ENCODE peak calls at places on chromosomes 16 and 17, in six cellular contexts. D is Panc1; V is DND-41; O is fibroblast of lung; A is testis; G is CD8-positive, alpha-beta T cell. Y is an unnamed sample.

GRCh38 chr16:59259074-59259963 is 525.2 kb upstream of the GOT2 start:
- DNase-seq in A (no peak), D (no peak), V (peak; percentile 79), G (peak; percentile 14), O (no peak), Y (no peak)

GRCh38 chr17:74199306-74200092 is 4.0 kb upstream of the RPL38 start:
- DNase-seq in A (peak; percentile 78), G (peak; percentile 65), V (peak; percentile 32), D (no peak), O (peak; percentile 46), Y (peak; percentile 68)

GRCh38 chr17:73028311-73028755 is 64.2 kb downstream of the SLC39A11 start:
- DNase-seq in G (no peak), V (no peak), D (no peak), A (no peak), O (peak; percentile 96), Y (no peak)

GRCh38 chr17:14006249-14006942 is 62.9 kb upstream of the COX10 start:
- DNase-seq in O (no peak), D (no peak), A (no peak), V (no peak), G (no peak), Y (no peak)

GRCh38 chr16:1319041-1319440 is 9.6 kb downstream of the UBE2I start:
- DNase-seq in G (no peak), V (no peak), O (no peak), A (no peak), D (no peak), Y (no peak)

GRCh38 chr17:50280801-50281441 is 6.7 kb downstream of the TMEM92 start:
- DNase-seq in O (no peak), V (no peak), A (no peak), G (no peak), D (no peak), Y (no peak)

GRCh38 chr17:26962255-26963162 is 331.4 kb upstream of the WSB1 start:
- DNase-seq in D (no peak), G (no peak), A (peak; percentile 23), V (no peak), O (no peak), Y (no peak)

GRCh38 chr16:70772493-70772892 is 28.5 kb downstream of the VAC14 start:
- DNase-seq in A (no peak), V (no peak), G (no peak), D (no peak), O (peak; percentile 30), Y (no peak)

GRCh38 chr16:56047307-56048234 is 143.7 kb upstream of the GNAO1 start:
- DNase-seq in O (no peak), D (no peak), V (no peak), A (peak; percentile 23), G (no peak), Y (no peak)

GRCh38 chr16:53502331-53503269 is at the start of gene AKTIP:
- DNase-seq in O (peak; percentile 39), G (peak; percentile 32), A (peak; percentile 83), D (no peak), V (peak; percentile 25), Y (no peak)

GRCh38 chr17:75478508-75478907 is 22.1 kb downstream of the TMEM94 start:
- DNase-seq in V (no peak), G (no peak), O (peak; percentile 28), A (no peak), D (no peak), Y (no peak)

GRCh38 chr17:72297326-72298115 is 176.7 kb downstream of the SOX9 start:
- DNase-seq in D (no peak), V (no peak), G (no peak), A (peak; percentile 41), O (peak; percentile 42), Y (no peak)

GRCh38 chr16:28081391-28081790 is 17.9 kb upstream of the GSG1L start:
- DNase-seq in O (no peak), D (no peak), V (no peak), A (no peak), G (no peak), Y (no peak)

GRCh38 chr16:70579648-70580630 is 56.3 kb downstream of the SF3B3 start:
- DNase-seq in A (peak; percentile 75), D (no peak), O (no peak), G (no peak), V (no peak), Y (no peak)

GRCh38 chr16:76226011-76226410 is 51.2 kb upstream of the CNTNAP4 start:
- DNase-seq in G (no peak), D (no peak), A (no peak), V (no peak), O (peak; percentile 31), Y (no peak)

GRCh38 chr17:50920041-50920410 is 53.9 kb upstream of the TOB1 start:
- DNase-seq in A (no peak), O (no peak), V (no peak), G (no peak), D (no peak), Y (no peak)

GRCh38 chr16:89023621-89024511 is 46.9 kb upstream of the CBFA2T3 start:
- DNase-seq in O (no peak), G (no peak), V (no peak), D (no peak), A (no peak), Y (no peak)

GRCh38 chr16:85604145-85604705 is 8.9 kb upstream of the GSE1 start:
- DNase-seq in G (no peak), O (no peak), V (no peak), A (no peak), D (no peak), Y (no peak)

GRCh38 chr17:62172492-62173291 is 107.6 kb upstream of the MED13 start:
- DNase-seq in G (no peak), A (no peak), D (no peak), O (no peak), V (no peak), Y (no peak)

GRCh38 chr17:296906-297690 is 55.5 kb downstream of the RPH3AL start:
- DNase-seq in O (no peak), V (no peak), A (no peak), D (no peak), G (no peak), Y (no peak)

GRCh38 chr17:298791-299450 is 53.7 kb downstream of the RPH3AL start:
- DNase-seq in V (no peak), O (no peak), A (peak; percentile 87), D (no peak), G (no peak), Y (no peak)

GRCh38 chr17:297758-298157 is 54.8 kb downstream of the RPH3AL start:
- DNase-seq in A (no peak), D (no peak), O (no peak), G (no peak), V (no peak), Y (no peak)

GRCh38 chr17:299546-299945 is 53.1 kb downstream of the RPH3AL start:
- DNase-seq in A (no peak), G (no peak), O (no peak), V (no peak), D (no peak), Y (peak; percentile 39)

GRCh38 chr17:296382-296781 is 56.2 kb downstream of the RPH3AL start:
- DNase-seq in V (no peak), G (no peak), A (no peak), O (no peak), D (no peak), Y (no peak)
- H3K27ac ChIP-seq in V (no peak overlapping the region), G (no peak overlapping the region), A (no peak overlapping the region), O (no peak overlapping the region), D (no peak overlapping the region), Y (no peak overlapping the region)

DNA sequence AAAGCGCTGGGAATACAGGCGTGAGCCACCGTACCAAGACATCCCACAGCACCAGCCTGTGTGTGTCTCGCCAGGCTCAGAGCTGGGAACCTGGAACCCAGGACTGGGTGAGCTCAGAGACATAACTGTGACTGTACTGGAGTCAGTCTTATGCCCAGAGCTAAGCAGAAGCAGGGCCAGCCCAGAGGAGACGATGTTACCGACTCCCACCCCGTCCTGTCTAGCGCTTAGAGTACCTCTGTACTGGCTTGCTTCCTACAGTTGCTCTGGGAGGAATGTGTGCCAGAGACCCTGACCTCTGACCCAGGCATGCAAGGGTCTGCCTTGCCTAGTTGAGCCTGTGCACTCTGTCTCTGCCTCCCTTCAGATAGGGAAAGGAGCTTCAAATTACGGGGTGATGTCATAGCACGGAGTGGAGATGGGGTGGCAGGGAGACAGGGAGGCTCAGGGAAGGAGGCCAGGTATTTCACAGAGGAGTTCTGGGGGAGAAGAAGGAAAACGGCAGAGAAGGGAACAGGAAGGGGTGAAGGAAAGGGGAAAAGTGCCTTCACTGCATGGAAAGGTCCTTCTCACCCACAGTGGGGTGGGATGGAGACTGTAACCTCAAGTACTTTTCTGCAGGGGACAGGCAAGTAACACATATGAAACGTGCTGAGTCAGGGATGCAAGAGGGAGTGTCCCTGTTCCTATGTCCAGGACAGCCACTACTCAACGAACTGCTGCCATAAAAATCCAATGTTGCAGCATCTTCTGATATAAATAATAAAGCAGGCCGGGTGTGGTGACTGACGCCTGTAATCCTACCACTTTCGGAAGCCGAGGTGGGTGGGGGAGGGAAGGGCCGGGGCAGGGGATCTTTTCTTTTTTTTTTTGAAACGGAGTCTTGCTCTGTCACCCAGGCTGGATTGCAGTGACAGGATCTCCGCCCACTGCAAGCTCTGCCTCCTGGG is 5.8 kb upstream of the ARMC5 start:
- DNase-seq in G (no peak), V (no peak), O (peak; percentile 63), A (peak; percentile 37), D (no peak), Y (no peak)
- H3K4me1 ChIP-seq in G (peaks cover 31% of the 10 kb centered on the region), V (peaks cover 36% of the 10 kb centered on the region), O (peaks cover 23% of the 10 kb centered on the region), A (peaks cover 46% of the 10 kb centered on the region), D (peaks cover 51% of the 10 kb centered on the region), Y (peaks cover 32% of the 10 kb centered on the region)

GRCh38 chr17:65487161-65487560 is 74.3 kb downstream of the AXIN2 start:
- DNase-seq in D (no peak), A (no peak), O (no peak), G (no peak), V (peak; percentile 17), Y (no peak)
- H3K27ac ChIP-seq in D (no peak overlapping the region), A (no peak overlapping the region), O (no peak overlapping the region), G (no peak overlapping the region), V (no peak overlapping the region), Y (no peak overlapping the region)

DNA sequence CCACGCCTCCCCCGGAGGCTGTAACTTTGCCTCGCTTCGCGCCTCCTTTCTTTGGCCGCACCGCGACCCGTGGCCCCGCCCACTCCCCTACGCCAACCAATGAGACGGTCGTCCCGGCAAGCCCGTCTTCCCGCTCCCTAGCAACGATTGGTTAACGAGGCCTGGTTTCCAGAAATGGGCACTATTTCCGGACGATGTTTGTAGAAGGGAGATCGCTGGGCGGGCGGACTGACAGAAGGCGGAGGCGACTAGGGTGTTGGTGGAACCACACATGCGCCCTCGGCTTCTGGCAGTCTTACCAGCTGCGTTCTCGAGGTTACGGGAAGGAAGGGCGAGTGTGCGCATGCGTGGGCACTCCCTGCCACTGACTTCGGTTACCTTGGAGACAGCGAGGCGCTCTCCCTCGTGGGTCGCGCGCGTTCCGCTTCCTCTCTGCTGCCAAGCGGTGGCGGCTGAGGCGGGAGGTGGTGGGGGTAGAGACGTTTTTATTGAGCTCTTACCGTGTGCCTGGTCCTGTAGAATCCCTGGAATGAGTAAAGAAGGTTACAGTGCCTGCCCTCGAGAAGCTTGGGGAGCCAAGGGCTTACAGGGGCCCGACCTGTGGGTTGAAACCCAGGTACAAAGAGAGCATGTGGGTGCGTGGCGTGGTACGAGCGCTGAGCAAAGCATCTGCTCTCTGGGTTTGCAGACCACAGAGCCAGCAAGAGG is 447 bp upstream of the MAP3K14 start:
- DNase-seq in V (peak; percentile 100), O (peak; percentile 100), D (peak; percentile 97), G (peak; percentile 100), A (peak; percentile 100), Y (peak; percentile 100)
- H3K4me1 ChIP-seq in V (peaks cover 65% of the 10 kb centered on the region), O (peaks cover 45% of the 10 kb centered on the region), D (peaks cover 55% of the 10 kb centered on the region), G (peaks cover 78% of the 10 kb centered on the region), A (peaks cover 40% of the 10 kb centered on the region), Y (peaks cover 87% of the 10 kb centered on the region)

Y was measured in CD8-positive, alpha-beta memory T cell.